ENCODE peak calls at places on chromosomes 3 and 15, in five cellular contexts. F, M, K, N and C are unnamed samples.
A peak's percentile ranks its signal among the peaks of the same experiment; 100 is the strongest.

GRCh38 chr3:65953301-65953812 is 85.4 kb downstream of the MAGI1 start:
- DNase-seq in F (no peak), M (no peak), K (no peak), N (peak; percentile 84), C (no peak)

GRCh38 chr3:71813073-71813472 is 28.1 kb upstream of the PROK2 start:
- DNase-seq in F (no peak), M (no peak), K (no peak), N (no peak), C (no peak)

GRCh38 chr3:33173103-33173502 is 45.5 kb downstream of the SUSD5 start:
- DNase-seq in F (no peak), M (no peak), K (no peak), N (no peak), C (no peak)

GRCh38 chr3:32899265-32899664 is 52.2 kb upstream of the CCR4 start:
- DNase-seq in F (no peak), M (no peak), K (no peak), N (no peak), C (no peak)

GRCh38 chr15:85412956-85413854 is 32.8 kb downstream of the AKAP13 start:
- DNase-seq in F (peak; percentile 67), M (peak; percentile 90), K (peak; percentile 21), N (peak; percentile 89), C (peak; percentile 89)

GRCh38 chr3:95476534-95476933 is 1337.9 kb upstream of the EPHA6 start:
- DNase-seq in F (no peak), M (no peak), K (no peak), N (no peak), C (no peak)

GRCh38 chr3:44031387-44032380 is 210.0 kb upstream of the TOPAZ1 start:
- DNase-seq in F (no peak), M (no peak), K (no peak), N (no peak), C (no peak)

GRCh38 chr15:43067717-43068461 is 37.9 kb downstream of the UBR1 start:
- DNase-seq in F (peak; percentile 4), M (peak; percentile 29), K (no peak), N (no peak), C (no peak)

GRCh38 chr3:127107002-127107401 is 85.9 kb upstream of the PRR23E start:
- DNase-seq in F (no peak), M (no peak), K (no peak), N (no peak), C (no peak)

GRCh38 chr15:25374143-25374542 is 64.7 kb downstream of the UBE3A start:
- DNase-seq in F (no peak), M (peak; percentile 27), K (no peak), N (peak; percentile 2), C (no peak)

GRCh38 chr3:192408721-192409151 is 318.6 kb downstream of the FGF12 start:
- DNase-seq in F (no peak), M (no peak), K (no peak), N (no peak), C (no peak)

GRCh38 chr15:67241132-67241855 is 13.2 kb downstream of the AAGAB start:
- DNase-seq in F (no peak), M (no peak), K (no peak), N (no peak), C (peak; percentile 67)

GRCh38 chr15:35624881-35625280 is 78.9 kb upstream of the DPH6 start:
- DNase-seq in F (no peak), M (peak; percentile 93), K (no peak), N (peak; percentile 74), C (no peak)

GRCh38 chr15:70089692-70089971 is 8.1 kb downstream of the TLE3 start:
- DNase-seq in F (no peak), M (no peak), K (no peak), N (no peak), C (no peak)